ENCODE peak calls at places on chromosomes 6 and 20, in five cellular contexts. D is transverse colon, L is Panc1, T is heart right ventricle, E is ascending aorta. Z is an unnamed sample.

GRCh38 chr6:158653577-158654354 is 3.9 kb downstream of the SYTL3 start:
- DNase-seq in D (peak; percentile 74), L (no peak), T (peak; percentile 34), E (peak; percentile 53), Z (peak; percentile 84)

GRCh38 chr6:117346142-117346930 is 79.4 kb downstream of the ROS1 start:
- DNase-seq in D (no peak), L (no peak), T (no peak), E (no peak), Z (no peak)

GRCh38 chr6:76862966-76863365 is 600.3 kb downstream of the HTR1B start:
- DNase-seq in D (no peak), L (no peak), T (no peak), E (no peak), Z (no peak)

GRCh38 chr20:60729119-60729900 is 522.8 kb upstream of the CDH4 start:
- DNase-seq in D (no peak), L (no peak), T (no peak), E (no peak), Z (no peak)

GRCh38 chr6:131756039-131756438 is 45.2 kb upstream of the CTAGE9 start:
- DNase-seq in D (no peak), L (no peak), T (no peak), E (no peak), Z (no peak)

GRCh38 chr6:18976966-18977365 is 589.8 kb downstream of the RNF144B start:
- DNase-seq in D (no peak), L (no peak), T (no peak), E (no peak), Z (no peak)

GRCh38 chr6:2738373-2738979 is 12.2 kb downstream of the MYLK4 start:
- DNase-seq in D (peak; percentile 25), L (peak; percentile 43), T (no peak), E (no peak), Z (peak; percentile 61)

GRCh38 chr6:85775883-85776282 is 133.2 kb upstream of the SYNCRIP start:
- DNase-seq in D (no peak), L (no peak), T (no peak), E (no peak), Z (no peak)

GRCh38 chr6:5214570-5215052 is 46.1 kb downstream of the LYRM4 start:
- DNase-seq in D (peak; percentile 18), L (no peak), T (peak; percentile 60), E (no peak), Z (no peak)

GRCh38 chr20:18705906-18706305 is 107.7 kb upstream of the SCP2D1 start:
- DNase-seq in D (no peak), L (no peak), T (no peak), E (no peak), Z (no peak)

GRCh38 chr20:10714236-10714975 is 40.6 kb upstream of the JAG1 start:
- DNase-seq in D (no peak), L (no peak), T (no peak), E (no peak), Z (no peak)

GRCh38 chr6:158327216-158327615 is 15.0 kb downstream of the TULP4 start:
- DNase-seq in D (no peak), L (no peak), T (no peak), E (no peak), Z (no peak)

GRCh38 chr6:20056350-20056992 is 155.8 kb downstream of the MBOAT1 start:
- DNase-seq in D (no peak), L (peak; percentile 8), T (no peak), E (no peak), Z (no peak)

GRCh38 chr6:122660296-122660695 is 50.1 kb downstream of the PKIB start:
- DNase-seq in D (no peak), L (no peak), T (no peak), E (no peak), Z (no peak)

GRCh38 chr6:168741305-168741704 is 300.3 kb downstream of the SMOC2 start:
- DNase-seq in D (no peak), L (no peak), T (no peak), E (no peak), Z (no peak)

GRCh38 chr6:90468859-90469258 is 118.0 kb downstream of the MAP3K7 start:
- DNase-seq in D (no peak), L (no peak), T (no peak), E (no peak), Z (no peak)

GRCh38 chr6:74137910-74138309 is 441.9 kb downstream of the CD109 start:
- DNase-seq in D (no peak), L (no peak), T (no peak), E (no peak), Z (no peak)

GRCh38 chr6:11973238-11973637 is 38.9 kb upstream of the HIVEP1 start:
- DNase-seq in D (no peak), L (no peak), T (no peak), E (no peak), Z (no peak)

GRCh38 chr6:3887150-3887700 is 38.1 kb downstream of the FAM50B start:
- DNase-seq in D (no peak), L (no peak), T (no peak), E (no peak), Z (no peak)
- TF ChIP-seq CTCF in D (peak; percentile 29), L (peak; percentile 61), T (peak; percentile 57), E (peak; percentile 48), Z (no peak)

DNA sequence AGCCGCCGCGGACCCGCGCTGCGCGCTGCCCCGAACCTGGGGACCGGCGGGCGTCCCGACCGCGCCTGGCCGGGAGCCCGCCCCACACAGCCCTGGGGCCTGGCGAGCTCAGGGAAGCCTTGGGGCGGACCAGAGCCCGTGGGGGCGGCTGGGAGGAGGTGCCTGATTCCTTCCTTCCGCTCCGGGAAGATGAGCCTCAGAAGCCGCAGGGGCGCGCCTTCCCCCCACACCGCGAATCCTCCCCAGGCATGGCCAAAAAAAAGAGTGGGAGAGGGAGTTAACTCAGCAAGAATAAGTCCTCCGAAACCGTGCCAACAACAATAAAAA is at the start of gene CBLN4:
- DNase-seq in D (no peak), L (no peak), T (no peak), E (no peak), Z (no peak)
- H3K4me3 ChIP-seq in D (no peak within 1 kb of the TSS), L (no peak within 1 kb of the TSS), T (no peak within 1 kb of the TSS), E (no peak within 1 kb of the TSS), Z (no peak within 1 kb of the TSS)

GRCh38 chr20:37600486-37600885 is 72.8 kb upstream of the BLCAP start:
- DNase-seq in D (no peak), L (no peak), T (no peak), E (no peak), Z (no peak)

GRCh38 chr20:37596890-37597539 is 69.3 kb upstream of the BLCAP start:
- DNase-seq in D (no peak), L (no peak), T (no peak), E (no peak), Z (no peak)

GRCh38 chr20:37598101-37598530 is 70.4 kb upstream of the BLCAP start:
- DNase-seq in D (no peak), L (no peak), T (no peak), E (no peak), Z (no peak)

GRCh38 chr20:37598611-37599342 is 71.1 kb upstream of the BLCAP start:
- DNase-seq in D (no peak), L (no peak), T (no peak), E (no peak), Z (no peak)

GRCh38 chr20:37602634-37603033 is 75.0 kb upstream of the BLCAP start:
- DNase-seq in D (no peak), L (no peak), T (no peak), E (no peak), Z (no peak)
- H3K27me3 ChIP-seq in D (peaks cover 15% of the 10 kb centered on the region), L (peaks cover 2% of the 10 kb centered on the region), T (no peaks in the 10 kb centered on the region), E (no peaks in the 10 kb centered on the region), Z (no peaks in the 10 kb centered on the region)

DNA sequence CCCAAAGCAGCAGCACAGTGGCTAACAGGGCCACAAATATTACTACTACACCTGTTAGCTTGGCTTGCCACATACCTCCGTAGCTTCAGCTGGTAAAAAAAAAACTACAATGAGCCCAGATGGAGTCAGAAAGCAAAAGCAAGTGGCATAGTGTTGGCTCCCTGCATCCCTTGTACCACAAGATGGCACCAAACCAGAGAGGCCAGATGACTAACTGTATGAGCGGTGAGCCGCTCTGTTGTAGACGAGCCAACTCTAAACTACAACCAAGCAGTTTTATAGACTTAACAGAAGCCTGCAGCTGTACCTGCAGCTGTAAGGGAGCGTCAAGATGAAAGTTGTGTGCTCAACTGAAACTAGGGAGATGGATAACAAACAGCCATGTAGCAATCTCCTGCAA is 84.5 kb upstream of the MCHR2 start:
- DNase-seq in D (no peak), L (no peak), T (no peak), E (no peak), Z (no peak)
- TF ChIP-seq CTCF in D (no peak), L (peak; percentile 72), T (no peak), E (no peak), Z (no peak)

GRCh38 chr6:84762220-84762940 is 2.0 kb downstream of the TBX18 start:
- DNase-seq in D (no peak), L (no peak), T (peak; percentile 22), E (no peak), Z (no peak)

GRCh38 chr6:84763397-84764331 is 734 bp downstream of the TBX18 start:
- DNase-seq in D (no peak), L (peak; percentile 12), T (peak; percentile 66), E (peak; percentile 28), Z (no peak)

GRCh38 chr6:84762941-84763396 is 1.4 kb downstream of the TBX18 start:
- DNase-seq in D (no peak), L (no peak), T (peak; percentile 34), E (no peak), Z (no peak)

GRCh38 chr6:84766118-84766683 is 1.8 kb upstream of the TBX18 start:
- DNase-seq in D (no peak), L (no peak), T (peak; percentile 14), E (no peak), Z (no peak)

DNA sequence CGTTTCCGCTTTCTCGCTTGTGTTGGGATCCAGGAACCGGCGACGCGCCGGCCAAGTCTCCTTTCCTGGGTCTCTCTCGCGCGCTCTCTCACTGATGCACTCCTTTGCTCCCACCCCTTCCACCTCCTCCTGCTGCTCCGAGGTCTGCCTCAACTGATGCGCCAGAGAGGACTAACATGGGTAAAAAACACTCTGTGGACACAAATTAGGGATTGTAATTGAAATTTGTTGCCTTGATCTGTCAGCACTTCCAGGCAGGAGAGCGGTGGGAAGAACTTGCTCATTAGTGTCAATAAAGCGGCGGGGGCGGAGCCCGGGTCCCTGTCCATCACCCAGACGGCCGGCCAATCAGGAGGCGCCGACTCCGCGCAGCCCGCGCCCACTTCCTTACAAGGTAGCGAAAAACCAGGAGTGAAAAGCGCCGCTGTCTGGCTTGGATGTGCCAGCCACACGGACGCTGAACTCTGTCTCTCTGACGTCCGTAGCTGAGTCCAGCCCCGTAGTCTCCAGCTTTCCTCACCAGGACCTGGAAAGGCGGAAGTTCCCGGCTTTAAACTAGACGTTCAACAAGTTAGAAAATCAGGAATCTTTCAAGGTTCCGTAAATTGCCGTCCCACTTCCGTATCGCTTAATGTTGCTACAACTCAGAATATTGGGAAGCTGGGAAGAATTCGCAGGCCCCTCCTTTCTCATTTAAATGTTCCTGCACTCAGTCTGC is at the start of gene TBX18:
- DNase-seq in D (peak; percentile 80), L (peak; percentile 27), T (peak; percentile 87), E (peak; percentile 94), Z (no peak)
- H3K4me3 ChIP-seq in D (peak within 1 kb of the TSS; percentile 32), L (peak within 1 kb of the TSS; percentile 67), T (peak within 1 kb of the TSS; percentile 55), E (peak within 1 kb of the TSS; percentile 100), Z (no peak within 1 kb of the TSS)

DNA sequence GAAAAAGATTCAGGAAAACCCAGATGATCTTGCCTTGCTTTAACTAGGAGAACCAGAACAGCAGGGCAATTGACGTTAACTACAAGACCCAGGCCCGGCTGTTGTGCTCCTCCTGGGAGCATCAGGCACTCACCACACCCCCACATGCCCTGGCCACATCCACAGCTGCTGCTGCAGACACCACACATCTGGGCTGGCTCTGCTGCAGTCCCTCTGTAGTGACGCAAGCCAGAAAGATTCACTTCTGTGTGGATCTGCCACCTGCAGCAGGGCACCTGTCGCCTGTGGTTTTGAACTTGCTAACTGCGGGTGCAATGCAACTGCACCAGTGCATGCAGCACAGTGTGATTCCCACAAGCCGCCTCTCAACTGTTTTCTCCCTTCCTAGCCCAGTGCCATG is 228.8 kb downstream of the SYNDIG1 start:
- DNase-seq in D (no peak), L (no peak), T (no peak), E (no peak), Z (no peak)
- H3K27me3 ChIP-seq in D (no peaks in the 10 kb centered on the region), L (no peaks in the 10 kb centered on the region), T (no peaks in the 10 kb centered on the region), E (no peaks in the 10 kb centered on the region), Z (no peaks in the 10 kb centered on the region)